ENCODE peak calls at places on chromosomes 5 and 9, in five cellular contexts. One of them, this sample, is unnamed.
A peak's percentile ranks its signal among the peaks of the same experiment; 100 is the strongest.

GRCh38 chr9:90872835-90873294 is 71.2 kb downstream of the SYK start:
- DNase-seq in hepatic stellate cell: no peak
- DNase-seq in HCEC 1CT: no peak
- DNase-seq in ELR: no peak
- DNase-seq in stimulated activated naive B cell treated with anti-CD40 and anti-IgM and Interleukin-4, amounts not matched to agents 10 μg/mL and 1 μg/mL and 100 μg/mL, for 72 hours: no peak
- DNase-seq in this sample: no peak

GRCh38 chr5:33317271-33317670 is 123.5 kb upstream of the TARS1 start:
- DNase-seq in hepatic stellate cell: no peak
- DNase-seq in HCEC 1CT: peak; percentile 47
- DNase-seq in ELR: peak; percentile 76
- DNase-seq in stimulated activated naive B cell treated with anti-CD40 and anti-IgM and Interleukin-4, amounts not matched to agents 10 μg/mL and 1 μg/mL and 100 μg/mL, for 72 hours: no peak
- DNase-seq in this sample: peak; percentile 77

GRCh38 chr5:35851282-35851681 is 5.4 kb upstream of the IL7R start:
- DNase-seq in hepatic stellate cell: no peak
- DNase-seq in HCEC 1CT: peak; percentile 11
- DNase-seq in ELR: peak; percentile 51
- DNase-seq in stimulated activated naive B cell treated with anti-CD40 and anti-IgM and Interleukin-4, amounts not matched to agents 10 μg/mL and 1 μg/mL and 100 μg/mL, for 72 hours: no peak
- DNase-seq in this sample: no peak

GRCh38 chr5:66993448-66993847 is 203.2 kb downstream of the CD180 start:
- DNase-seq in hepatic stellate cell: no peak
- DNase-seq in HCEC 1CT: no peak
- DNase-seq in ELR: no peak
- DNase-seq in stimulated activated naive B cell treated with anti-CD40 and anti-IgM and Interleukin-4, amounts not matched to agents 10 μg/mL and 1 μg/mL and 100 μg/mL, for 72 hours: no peak
- DNase-seq in this sample: no peak

GRCh38 chr5:114243281-114243982 is 118.4 kb upstream of the KCNN2 start:
- DNase-seq in hepatic stellate cell: peak; percentile 38
- DNase-seq in HCEC 1CT: peak; percentile 90
- DNase-seq in ELR: peak; percentile 96
- DNase-seq in stimulated activated naive B cell treated with anti-CD40 and anti-IgM and Interleukin-4, amounts not matched to agents 10 μg/mL and 1 μg/mL and 100 μg/mL, for 72 hours: no peak
- DNase-seq in this sample: no peak

GRCh38 chr9:86585422-86586143 is 231.4 kb upstream of the TUT7 start:
- DNase-seq in hepatic stellate cell: no peak
- DNase-seq in HCEC 1CT: no peak
- DNase-seq in ELR: no peak
- DNase-seq in stimulated activated naive B cell treated with anti-CD40 and anti-IgM and Interleukin-4, amounts not matched to agents 10 μg/mL and 1 μg/mL and 100 μg/mL, for 72 hours: no peak
- DNase-seq in this sample: no peak

GRCh38 chr9:127742435-127743088 is 7.5 kb upstream of the TOR2A start:
- DNase-seq in hepatic stellate cell: no peak
- DNase-seq in HCEC 1CT: no peak
- DNase-seq in ELR: peak; percentile 97
- DNase-seq in stimulated activated naive B cell treated with anti-CD40 and anti-IgM and Interleukin-4, amounts not matched to agents 10 μg/mL and 1 μg/mL and 100 μg/mL, for 72 hours: no peak
- DNase-seq in this sample: peak; percentile 43

GRCh38 chr9:81868145-81868544 is 60.1 kb upstream of the SPATA31D4 start:
- DNase-seq in hepatic stellate cell: no peak
- DNase-seq in HCEC 1CT: no peak
- DNase-seq in ELR: no peak
- DNase-seq in stimulated activated naive B cell treated with anti-CD40 and anti-IgM and Interleukin-4, amounts not matched to agents 10 μg/mL and 1 μg/mL and 100 μg/mL, for 72 hours: no peak
- DNase-seq in this sample: no peak

GRCh38 chr9:69173891-69174644 is at the start of gene TJP2:
- DNase-seq in hepatic stellate cell: peak; percentile 70
- DNase-seq in HCEC 1CT: peak; percentile 73
- DNase-seq in ELR: peak; percentile 86
- DNase-seq in stimulated activated naive B cell treated with anti-CD40 and anti-IgM and Interleukin-4, amounts not matched to agents 10 μg/mL and 1 μg/mL and 100 μg/mL, for 72 hours: peak; percentile 39
- DNase-seq in this sample: peak; percentile 80

GRCh38 chr5:170429014-170429413 is 39.8 kb upstream of the KCNMB1 start:
- DNase-seq in hepatic stellate cell: no peak
- DNase-seq in HCEC 1CT: no peak
- DNase-seq in ELR: peak; percentile 48
- DNase-seq in stimulated activated naive B cell treated with anti-CD40 and anti-IgM and Interleukin-4, amounts not matched to agents 10 μg/mL and 1 μg/mL and 100 μg/mL, for 72 hours: no peak
- DNase-seq in this sample: peak; percentile 25

GRCh38 chr9:86751956-86752355 is 195.3 kb downstream of the GAS1 start:
- DNase-seq in hepatic stellate cell: no peak
- DNase-seq in HCEC 1CT: no peak
- DNase-seq in ELR: no peak
- DNase-seq in stimulated activated naive B cell treated with anti-CD40 and anti-IgM and Interleukin-4, amounts not matched to agents 10 μg/mL and 1 μg/mL and 100 μg/mL, for 72 hours: no peak
- DNase-seq in this sample: no peak

GRCh38 chr5:170254056-170254455 is 21.3 kb downstream of the C5orf58 start:
- DNase-seq in hepatic stellate cell: no peak
- DNase-seq in HCEC 1CT: no peak
- DNase-seq in ELR: no peak
- DNase-seq in stimulated activated naive B cell treated with anti-CD40 and anti-IgM and Interleukin-4, amounts not matched to agents 10 μg/mL and 1 μg/mL and 100 μg/mL, for 72 hours: no peak
- DNase-seq in this sample: no peak

GRCh38 chr5:67173959-67174358 is 22.6 kb downstream of the CD180 start:
- DNase-seq in hepatic stellate cell: no peak
- DNase-seq in HCEC 1CT: no peak
- DNase-seq in ELR: peak; percentile 3
- DNase-seq in stimulated activated naive B cell treated with anti-CD40 and anti-IgM and Interleukin-4, amounts not matched to agents 10 μg/mL and 1 μg/mL and 100 μg/mL, for 72 hours: no peak
- DNase-seq in this sample: no peak

GRCh38 chr9:118395415-118395814 is 691.2 kb downstream of the TLR4 start:
- DNase-seq in hepatic stellate cell: no peak
- DNase-seq in HCEC 1CT: no peak
- DNase-seq in ELR: no peak
- DNase-seq in stimulated activated naive B cell treated with anti-CD40 and anti-IgM and Interleukin-4, amounts not matched to agents 10 μg/mL and 1 μg/mL and 100 μg/mL, for 72 hours: no peak
- DNase-seq in this sample: no peak

This sample was measured in dermis blood vessel endothelial cell.